ENCODE peak calls at places on chromosomes 3 and 15, in six cellular contexts. Q is HCT116, Y is IMR-90, X is thyroid gland, N is ovary, G is right lobe of liver. J is an unnamed sample. For H3K4me1, the result is how much of the 10 kb centered on the place peaks cover.

GRCh38 chr3:69999191-70000027 is at the start of gene SAMMSON:
- DNase-seq in Y (peak), N (peak), X (no peak), Q (no peak), G (no peak), J (no peak)

GRCh38 chr3:150890320-150890719 is 14.9 kb downstream of the MINDY4B start:
- DNase-seq in G (no peak), N (no peak), X (no peak), Q (no peak), Y (peak), J (no peak)

GRCh38 chr15:62075595-62076279 is 9.0 kb downstream of the C2CD4A start:
- DNase-seq in Y (peak), X (peak), N (no peak), G (no peak), Q (no peak), J (peak)

GRCh38 chr15:66709884-66710283 is 7.8 kb downstream of the SMAD6 start:
- DNase-seq in X (no peak), Y (no peak), G (no peak), N (no peak), Q (no peak), J (no peak)

GRCh38 chr3:14295777-14296176 is 106.6 kb upstream of the SLC6A6 start:
- DNase-seq in X (no peak), Y (peak), N (no peak), Q (no peak), G (no peak), J (no peak)

GRCh38 chr3:194928831-194929594 is 243.3 kb downstream of the FAM43A start:
- DNase-seq in Q (peak), Y (no peak), G (no peak), X (no peak), N (no peak), J (no peak)

GRCh38 chr15:98755138-98755537 is 106.8 kb downstream of the IGF1R start:
- DNase-seq in N (no peak), Q (no peak), G (no peak), X (no peak), Y (peak), J (no peak)

GRCh38 chr3:195069501-195070251 is 201.3 kb downstream of the XXYLT1 start:
- DNase-seq in G (peak), X (no peak), N (no peak), Q (no peak), Y (no peak), J (peak)

GRCh38 chr3:76107935-76108570 is 322.7 kb upstream of the ZNF717 start:
- DNase-seq in G (no peak), Y (peak), Q (peak), N (no peak), X (no peak), J (no peak)

GRCh38 chr3:177378168-177378567 is 180.9 kb upstream of the TBL1XR1 start:
- DNase-seq in Y (no peak), N (no peak), G (no peak), Q (no peak), X (no peak), J (no peak)

GRCh38 chr3:46695962-46696922 is 2.8 kb upstream of the ALS2CL start:
- DNase-seq in Q (no peak), N (peak), G (no peak), X (no peak), Y (peak), J (no peak)

GRCh38 chr15:69410290-69410874 is 3.8 kb upstream of the KIF23 start:
- DNase-seq in Q (peak), N (no peak), Y (peak), G (no peak), X (peak), J (no peak)

GRCh38 chr3:64048631-64049061 is 25.4 kb upstream of the PSMD6 start:
- DNase-seq in G (no peak), X (no peak), N (no peak), Q (no peak), Y (peak), J (no peak)

GRCh38 chr15:44082558-44083151 is 112.4 kb downstream of the FRMD5 start:
- DNase-seq in Y (peak), X (no peak), N (no peak), G (no peak), Q (no peak), J (no peak)

GRCh38 chr15:25811481-25811906 is 51.6 kb downstream of the ATP10A start:
- DNase-seq in X (no peak), N (no peak), Y (no peak), G (no peak), Q (no peak), J (no peak)

GRCh38 chr3:53799338-53799865 is 46.8 kb downstream of the CHDH start:
- DNase-seq in Y (peak), N (no peak), X (no peak), Q (no peak), G (no peak), J (no peak)

GRCh38 chr15:78360426-78360825 is 20.3 kb downstream of the CRABP1 start:
- DNase-seq in Y (no peak), Q (no peak), G (no peak), N (no peak), X (peak), J (peak)

GRCh38 chr3:117045143-117045542 is 335.6 kb downstream of the TUSC7 start:
- DNase-seq in G (no peak), N (no peak), X (no peak), Q (no peak), Y (peak), J (peak)

DNA sequence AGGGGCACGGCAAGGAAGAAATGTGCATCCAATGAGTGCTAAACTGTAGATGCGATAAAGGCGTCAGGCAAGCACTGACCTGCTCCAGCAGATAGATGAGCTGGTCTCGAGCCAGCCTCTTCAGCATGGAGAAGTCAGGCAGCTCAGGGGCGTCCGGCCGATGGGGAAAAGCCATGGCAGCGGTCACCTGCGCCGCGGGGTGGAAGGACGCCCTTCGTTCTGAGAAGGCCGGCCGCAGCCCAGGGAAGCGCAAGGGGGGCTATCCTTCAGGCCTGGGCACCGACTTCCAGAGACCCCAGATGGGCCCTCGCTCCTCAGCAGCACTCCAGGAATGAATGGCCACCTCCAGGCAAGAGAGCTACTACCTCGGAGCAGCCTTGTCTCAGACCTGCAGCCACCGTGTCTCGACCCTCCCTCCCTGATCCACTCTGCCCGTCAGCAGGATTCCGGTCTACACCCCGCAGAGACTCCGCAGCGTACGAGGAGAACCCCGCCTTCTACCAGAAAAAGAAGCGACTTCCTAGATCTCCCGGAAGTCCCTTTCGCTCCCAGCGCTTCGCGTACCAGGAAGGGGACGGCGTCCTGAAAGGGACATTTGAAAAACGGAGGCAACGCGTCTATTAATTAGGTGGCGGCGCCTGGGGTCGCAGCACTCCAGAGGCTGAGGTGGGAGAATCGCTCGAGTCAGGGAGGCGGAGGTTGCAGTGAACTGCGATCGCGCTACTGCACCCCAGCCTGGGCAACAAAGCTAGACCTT is at the start of gene VPS33B:
- DNase-seq in Y (peak), N (peak), X (peak), G (peak), Q (peak), J (peak)
- TF ChIP-seq POLR2A in Y (peak), N (peak), X (peak), G (peak), Q (no peak), J (peak)

GRCh38 chr15:65054333-65055200 is 9.4 kb downstream of the SLC51B start:
- DNase-seq in G (peak), N (peak), X (peak), Y (peak), Q (peak), J (peak)

GRCh38 chr15:65056868-65057548 is 10.8 kb downstream of the RASL12 start:
- DNase-seq in N (no peak), Y (peak), G (no peak), Q (peak), X (no peak), J (peak)

GRCh38 chr15:65057549-65057940 is 10.2 kb downstream of the RASL12 start:
- DNase-seq in N (no peak), Y (no peak), Q (peak), X (no peak), G (no peak), J (no peak)

GRCh38 chr15:65056106-65056505 is 10.9 kb downstream of the SLC51B start:
- DNase-seq in Q (no peak), X (no peak), G (no peak), N (no peak), Y (no peak), J (no peak)

GRCh38 chr15:65055201-65055870 is 10.1 kb downstream of the SLC51B start:
- DNase-seq in G (peak), Q (no peak), N (no peak), X (no peak), Y (peak), J (peak)
- H3K4me1 ChIP-seq in G (under half), Q (under half), N (under half), X (under half), Y (under half), J (under half)

GRCh38 chr3:149752051-149752787 is at the start of gene COMMD2:
- DNase-seq in X (peak), Y (peak), G (peak), N (peak), Q (peak), J (peak)
- TF ChIP-seq POLR2A in X (peak), Y (no peak), G (peak), N (peak), Q (no peak), J (peak)

GRCh38 chr15:89329329-89330084 is 5.1 kb downstream of the POLG start:
- DNase-seq in N (no peak), G (no peak), Q (no peak), X (no peak), Y (no peak), J (no peak)

GRCh38 chr15:89333011-89333860 is 1.4 kb downstream of the POLG start:
- DNase-seq in Q (no peak), Y (no peak), X (no peak), G (no peak), N (peak), J (no peak)

GRCh38 chr15:89330119-89330518 is 4.5 kb downstream of the POLG start:
- DNase-seq in X (no peak), N (no peak), Y (no peak), G (no peak), Q (no peak), J (peak)

GRCh38 chr15:89332446-89332845 is 2.2 kb downstream of the POLG start:
- DNase-seq in N (no peak), G (no peak), X (no peak), Y (peak), Q (peak), J (no peak)

GRCh38 chr15:89330881-89331595 is 3.6 kb downstream of the POLG start:
- DNase-seq in Q (no peak), X (no peak), Y (no peak), N (no peak), G (no peak), J (no peak)
- H3K4me1 ChIP-seq in Q (under half), X (under half), Y (under half), N (under half), G (under half), J (under half)